ENCODE peak calls at places on chromosomes 4 and X, in four cellular contexts. T is uterus, M is psoas muscle, V is substantia nigra. A is an unnamed sample.

GRCh38 chrX:150460063-150460462 is 96.9 kb downstream of the MAMLD1 start:
- DNase-seq in V (no peak), M (no peak), T (no peak), A (no peak)

GRCh38 chrX:136541294-136541693 is 9.3 kb downstream of the VGLL1 start:
- DNase-seq in T (no peak), V (no peak), M (no peak), A (no peak)

GRCh38 chr4:47213539-47213938 is 182.2 kb downstream of the GABRB1 start:
- DNase-seq in M (no peak), T (no peak), V (no peak), A (no peak)

GRCh38 chrX:93874554-93874953 is 200.5 kb downstream of the FAM133A start:
- DNase-seq in M (no peak), V (no peak), T (no peak), A (no peak)

GRCh38 chr4:159229164-159229563 is 126.3 kb downstream of the RAPGEF2 start:
- DNase-seq in V (no peak), M (no peak), T (no peak), A (no peak)

GRCh38 chr4:168220893-168221292 is 97.7 kb downstream of the DDX60 start:
- DNase-seq in V (no peak), M (no peak), T (no peak), A (no peak)

GRCh38 chrX:24838624-24839023 is 144.9 kb downstream of the POLA1 start:
- DNase-seq in T (no peak), M (no peak), V (no peak), A (no peak)

GRCh38 chr4:31674313-31674947 is 954.3 kb downstream of the PCDH7 start:
- DNase-seq in M (no peak), V (no peak), T (no peak), A (no peak)

GRCh38 chr4:126470862-126471261 is 1156.1 kb downstream of the FAT4 start:
- DNase-seq in V (no peak), T (no peak), M (no peak), A (no peak)

GRCh38 chrX:33128048-33128805 is 83.1 kb downstream of the DMD start:
- DNase-seq in V (no peak), T (no peak), M (no peak), A (no peak)

GRCh38 chrX:110086916-110087484 is 84.1 kb downstream of the TMEM164 start:
- DNase-seq in V (no peak), M (no peak), T (no peak), A (no peak)
- H3K27ac ChIP-seq in V (no peak overlapping the region), M (peak overlapping the region; percentile 83), T (no peak overlapping the region), A (no peak overlapping the region)

GRCh38 chr4:182548156-182548555 is 305.0 kb downstream of the TENM3 start:
- DNase-seq in V (no peak), T (no peak), M (no peak), A (no peak)
- H3K27ac ChIP-seq in V (no peak overlapping the region), T (no peak overlapping the region), M (no peak overlapping the region), A (no peak overlapping the region)

GRCh38 chr4:16818005-16818404 is 80.4 kb downstream of the LDB2 start:
- DNase-seq in M (no peak), T (no peak), V (no peak), A (no peak)
- H3K27ac ChIP-seq in M (no peak overlapping the region), T (no peak overlapping the region), V (no peak overlapping the region), A (no peak overlapping the region)

GRCh38 chr4:65023877-65024670 is 614.8 kb upstream of the TECRL start:
- DNase-seq in T (no peak), V (no peak), M (no peak), A (no peak)

GRCh38 chr4:65018313-65018712 is 609.1 kb upstream of the TECRL start:
- DNase-seq in M (no peak), T (no peak), V (no peak), A (no peak)

DNA sequence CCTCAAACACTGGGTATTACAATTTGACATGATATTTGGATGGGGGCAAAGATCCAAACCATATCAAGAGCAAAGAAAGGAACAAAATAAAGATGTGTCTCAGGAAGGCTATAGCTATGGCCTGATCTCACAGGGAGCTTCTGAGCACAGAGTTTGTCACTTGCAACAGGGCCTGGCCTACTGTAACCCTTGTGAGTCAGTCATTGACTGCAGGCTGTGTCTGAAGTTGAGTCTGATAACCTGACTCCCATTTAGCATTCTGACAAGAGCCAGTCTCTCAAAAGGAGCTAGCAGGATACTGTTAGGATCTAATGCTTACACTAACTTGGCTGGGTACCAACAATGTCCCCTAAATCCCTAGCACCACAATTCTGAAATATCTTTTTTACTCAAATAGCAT is 612.5 kb upstream of the TECRL start:
- DNase-seq in V (no peak), T (no peak), M (no peak), A (no peak)
- H3K27ac ChIP-seq in V (no peak overlapping the region), T (no peak overlapping the region), M (no peak overlapping the region), A (no peak overlapping the region)

GRCh38 chr4:8202526-8203375 is 3.7 kb downstream of the SH3TC1 start:
- DNase-seq in T (no peak), V (no peak), M (no peak), A (no peak)

GRCh38 chr4:8200302-8200975 is 1.3 kb downstream of the SH3TC1 start:
- DNase-seq in M (peak; percentile 81), T (no peak), V (no peak), A (no peak)

GRCh38 chr4:8199594-8200301 is 658 bp downstream of the SH3TC1 start:
- DNase-seq in V (no peak), T (no peak), M (no peak), A (peak; percentile 60)

GRCh38 chr4:8202108-8202507 is 3.0 kb downstream of the SH3TC1 start:
- DNase-seq in T (no peak), M (no peak), V (no peak), A (no peak)

DNA sequence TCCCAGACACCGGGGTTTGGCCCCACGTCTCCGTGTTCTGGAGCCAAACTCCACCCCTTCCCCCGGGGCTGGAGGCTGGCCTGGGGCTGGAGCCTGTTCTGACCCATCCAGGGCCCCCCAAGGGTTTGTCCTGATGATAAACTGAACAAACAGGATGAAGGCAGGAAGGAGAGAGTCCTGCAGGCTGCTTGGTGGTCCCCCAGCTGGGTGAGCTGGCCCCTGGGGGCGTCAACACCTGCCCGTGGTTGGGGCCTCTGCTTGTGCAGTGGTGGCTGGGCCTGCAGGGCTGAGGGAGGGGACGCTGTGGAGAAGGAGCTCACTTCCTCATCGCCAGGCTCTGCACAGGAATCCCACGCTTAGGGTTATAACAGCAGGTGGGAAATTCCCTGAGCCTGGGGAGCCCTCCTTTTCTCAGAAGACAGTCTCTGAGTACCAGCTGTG is 2.3 kb downstream of the SH3TC1 start:
- DNase-seq in T (no peak), M (no peak), V (no peak), A (no peak)
- H3K27ac ChIP-seq in T (no peak overlapping the region), M (no peak overlapping the region), V (peak overlapping the region; percentile 74), A (no peak overlapping the region)

DNA sequence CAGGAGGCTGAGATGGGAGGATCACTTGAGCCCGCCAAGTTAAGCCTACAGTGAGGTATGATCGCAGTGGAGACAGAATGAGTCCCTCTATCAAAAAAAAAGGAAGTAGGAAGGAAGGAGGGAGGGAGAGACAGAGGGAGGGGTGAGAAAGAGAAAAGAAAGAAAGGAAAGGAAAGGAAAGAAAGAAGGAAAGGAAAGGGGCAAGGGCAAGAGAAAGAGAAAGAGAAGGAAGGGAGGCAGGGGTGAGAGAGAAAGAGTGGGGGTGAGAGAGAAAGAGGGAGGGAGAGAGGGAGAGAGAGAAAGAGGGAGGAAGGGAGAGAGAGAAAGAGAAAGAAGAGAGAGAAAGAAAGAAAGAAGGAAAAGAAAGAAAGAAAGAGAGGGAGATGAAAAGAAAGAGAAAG is 13.2 kb downstream of the ELF2 start:
- DNase-seq in M (no peak), V (no peak), T (no peak), A (no peak)
- H3K27ac ChIP-seq in M (no peak overlapping the region), V (no peak overlapping the region), T (no peak overlapping the region), A (no peak overlapping the region)

GRCh38 chr4:182213024-182213423 is 30.2 kb upstream of the TENM3 start:
- DNase-seq in T (no peak), V (no peak), M (no peak), A (no peak)

GRCh38 chr4:182216005-182216404 is 27.2 kb upstream of the TENM3 start:
- DNase-seq in T (no peak), V (no peak), M (no peak), A (no peak)

GRCh38 chr4:182215171-182215570 is 28.0 kb upstream of the TENM3 start:
- DNase-seq in T (no peak), V (no peak), M (no peak), A (no peak)

GRCh38 chr4:182208651-182209050 is 34.6 kb upstream of the TENM3 start:
- DNase-seq in V (no peak), M (no peak), T (no peak), A (no peak)

DNA sequence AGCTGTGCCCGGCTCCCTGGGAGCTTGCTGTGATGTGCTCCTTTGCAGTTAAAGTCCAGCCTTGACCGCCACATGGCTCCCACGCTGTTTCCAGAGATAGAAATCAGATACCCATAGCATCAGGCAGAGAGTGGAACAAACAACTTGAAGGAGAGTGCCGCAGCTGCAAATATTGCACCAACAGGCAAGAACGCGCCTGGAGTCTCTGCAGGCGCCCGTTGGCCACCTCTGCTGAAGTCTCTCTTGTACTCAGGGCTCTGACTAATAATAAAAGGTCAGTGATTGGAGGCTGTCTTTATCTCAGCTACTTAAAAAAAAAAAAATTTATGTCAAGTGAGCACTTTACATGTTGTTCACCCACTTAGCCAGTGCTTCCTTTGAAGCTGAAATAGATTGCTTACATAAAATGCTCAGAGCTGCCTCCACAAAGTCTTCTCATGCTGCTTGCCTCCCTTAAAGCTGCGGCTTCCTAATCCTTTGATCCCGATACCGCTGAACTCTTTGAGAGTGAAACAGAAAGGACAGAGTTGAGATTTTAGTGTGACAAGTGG is 30.9 kb upstream of the TENM3 start:
- DNase-seq in V (no peak), M (no peak), T (no peak), A (no peak)
- H3K27ac ChIP-seq in V (no peak overlapping the region), M (peak overlapping the region; percentile 54), T (peak overlapping the region; percentile 23), A (no peak overlapping the region)

A was measured in CD8-positive, alpha-beta T cell.